ENCODE peak calls at places on chromosomes 6 and 20, in ten cellular contexts. Z is erythroblast, D is uterus, X is NB4, S is stomach, B is body of pancreas, O is heart left ventricle, F is suprapubic skin, L is A549, V is H1. A is an unnamed sample.

GRCh38 chr6:87430499-87430898 is 22.7 kb downstream of the CFAP206 start:
- DNase-seq in S (no peak), Z (no peak), L (no peak), F (no peak), X (no peak), O (no peak), B (no peak), D (no peak), V (no peak), A (no peak)

GRCh38 chr6:43913388-43914271 is 143.6 kb downstream of the VEGFA start:
- DNase-seq in S (peak), D (no peak), B (peak), F (no peak), L (no peak), V (no peak), Z (no peak), O (no peak), X (no peak), A (no peak)

GRCh38 chr20:7226156-7226555 is 458.7 kb downstream of the BMP2 start:
- DNase-seq in B (no peak), Z (no peak), D (no peak), S (no peak), L (no peak), O (no peak), X (no peak), V (no peak), F (no peak), A (no peak)

GRCh38 chr6:160837146-160837545 is 135.1 kb downstream of the PLG start:
- DNase-seq in V (no peak), Z (no peak), B (no peak), D (no peak), F (no peak), X (no peak), S (no peak), L (no peak), O (no peak), A (no peak)

GRCh38 chr6:5677219-5678000 is 329.3 kb downstream of the NRN1 start:
- DNase-seq in L (no peak), D (no peak), Z (no peak), V (no peak), F (no peak), O (no peak), S (no peak), X (no peak), B (no peak), A (no peak)

GRCh38 chr20:53495357-53495756 is 98.3 kb downstream of the ZNF217 start:
- DNase-seq in L (no peak), O (no peak), S (no peak), X (no peak), D (no peak), Z (no peak), B (no peak), V (no peak), F (no peak), A (no peak)

GRCh38 chr6:125107896-125108295 is 45.7 kb upstream of the TPD52L1 start:
- DNase-seq in O (no peak), B (no peak), F (no peak), S (no peak), Z (no peak), X (no peak), V (no peak), D (no peak), L (no peak), A (no peak)

GRCh38 chr6:165218816-165219215 is 90.6 kb downstream of the C6orf118 start:
- DNase-seq in D (no peak), O (no peak), L (no peak), S (no peak), Z (no peak), X (no peak), V (no peak), B (no peak), F (no peak), A (no peak)

GRCh38 chr6:158521759-158522158 is 38.1 kb upstream of the TMEM181 start:
- DNase-seq in V (no peak), B (no peak), F (peak), S (no peak), D (no peak), X (no peak), L (no peak), Z (no peak), O (no peak), A (no peak)

GRCh38 chr20:35306931-35307517 is 14.8 kb upstream of the FAM83C start:
- DNase-seq in D (no peak), B (peak), F (no peak), L (peak), S (peak), X (peak), V (no peak), O (no peak), Z (peak), A (no peak)

GRCh38 chr6:133286765-133287164 is 45.6 kb downstream of the EYA4 start:
- DNase-seq in V (no peak), L (no peak), O (no peak), D (no peak), F (no peak), B (no peak), X (peak), S (no peak), Z (no peak), A (no peak)

GRCh38 chr6:45000833-45001232 is 327.3 kb upstream of the RUNX2 start:
- DNase-seq in S (no peak), V (no peak), B (no peak), O (no peak), L (no peak), Z (no peak), X (no peak), D (no peak), F (no peak), A (no peak)

GRCh38 chr6:83884523-83884922 is 25.0 kb downstream of the CYB5R4 start:
- DNase-seq in V (no peak), L (peak), X (peak), O (no peak), S (no peak), F (no peak), D (no peak), Z (peak), B (no peak), A (peak)

GRCh38 chr20:3805594-3806264 is 9.6 kb downstream of the CDC25B start:
- DNase-seq in X (peak), L (no peak), S (no peak), O (no peak), B (no peak), D (no peak), V (no peak), F (no peak), Z (peak), A (no peak)

GRCh38 chr20:3808544-3808943 is 11.8 kb upstream of the AP5S1 start:
- DNase-seq in Z (no peak), X (no peak), F (no peak), B (no peak), V (no peak), O (no peak), S (no peak), L (no peak), D (no peak), A (no peak)

GRCh38 chr20:3811421-3812258 is 8.7 kb upstream of the AP5S1 start:
- DNase-seq in F (peak), O (peak), L (peak), X (peak), B (peak), D (peak), S (peak), Z (peak), V (no peak), A (peak)

GRCh38 chr20:3804781-3805180 is 8.7 kb downstream of the CDC25B start:
- DNase-seq in L (no peak), S (no peak), F (no peak), O (no peak), Z (no peak), X (no peak), V (no peak), B (no peak), D (no peak), A (no peak)

GRCh38 chr20:3808141-3808479 is 12.0 kb downstream of the CDC25B start:
- DNase-seq in V (no peak), Z (no peak), O (peak), X (no peak), B (peak), S (peak), F (no peak), L (peak), D (peak), A (peak)
- TF ChIP-seq POLR2A in V (no peak), Z (no peak), O (no peak), X (no peak), B (peak), S (no peak), F (peak), L (no peak), D (peak), A (peak)

DNA sequence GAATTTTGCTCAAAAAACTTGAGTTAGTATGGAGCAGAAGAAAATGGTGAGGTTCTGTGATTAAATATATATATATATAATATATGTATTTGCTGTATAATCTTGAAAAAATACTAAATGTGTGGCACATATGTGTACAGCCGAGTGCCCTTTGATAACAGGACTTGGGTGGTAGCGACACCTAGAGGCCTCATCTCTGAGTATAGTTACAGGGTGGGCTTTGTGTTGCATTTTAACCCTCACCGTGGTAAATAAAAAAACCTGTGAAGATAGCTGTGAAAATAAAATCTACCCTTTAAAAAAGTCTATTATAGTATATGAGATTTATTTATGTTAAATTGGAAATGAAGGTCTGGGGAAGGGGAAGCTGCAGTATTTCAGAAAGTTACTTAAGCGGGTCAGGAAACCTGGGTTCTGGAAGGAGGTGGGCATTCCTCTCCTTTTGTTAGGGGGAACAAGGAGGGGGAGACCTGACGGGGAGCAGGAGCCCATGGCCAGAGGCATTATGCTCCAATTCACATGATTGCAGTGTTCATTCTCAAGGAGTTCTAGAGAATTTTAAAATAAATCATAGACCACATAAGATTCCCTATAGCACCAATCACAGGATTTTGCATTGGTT is 82.7 kb downstream of the SH3BGRL2 start:
- DNase-seq in B (peak), L (peak), S (peak), F (no peak), Z (peak), D (peak), V (no peak), O (peak), X (peak), A (no peak)
- TF ChIP-seq POLR2A in B (no peak), L (no peak), S (no peak), F (no peak), Z (no peak), D (no peak), V (no peak), O (no peak), X (no peak), A (no peak)

GRCh38 chr6:32178547-32179440 is 589 bp downstream of the RNF5 start:
- DNase-seq in S (no peak), Z (no peak), F (no peak), D (no peak), V (no peak), B (no peak), L (no peak), X (no peak), O (no peak), A (no peak)
- TF ChIP-seq POLR2A in S (no peak), Z (no peak), F (no peak), D (no peak), V (no peak), B (no peak), L (no peak), X (no peak), O (no peak), A (no peak)

GRCh38 chr6:20401403-20402180 is at the start of gene E2F3:
- DNase-seq in D (peak), L (peak), Z (peak), O (peak), F (peak), X (peak), V (peak), S (peak), B (peak), A (peak)
- TF ChIP-seq POLR2A in D (peak), L (peak), Z (peak), O (no peak), F (no peak), X (peak), V (peak), S (no peak), B (peak), A (peak)

GRCh38 chr6:167422934-167423333 is 98.0 kb downstream of the TTLL2 start:
- DNase-seq in X (no peak), B (no peak), Z (no peak), O (no peak), D (no peak), S (no peak), V (no peak), L (no peak), F (no peak), A (no peak)

GRCh38 chr6:167424060-167424673 is 99.3 kb downstream of the TTLL2 start:
- DNase-seq in S (peak), L (no peak), F (no peak), Z (no peak), B (no peak), X (no peak), D (no peak), V (no peak), O (no peak), A (no peak)

GRCh38 chr6:167424700-167425099 is 99.8 kb downstream of the TTLL2 start:
- DNase-seq in L (no peak), S (no peak), D (no peak), Z (no peak), F (no peak), V (no peak), O (no peak), X (no peak), B (no peak), A (no peak)

GRCh38 chr6:167420177-167420576 is 95.3 kb downstream of the TTLL2 start:
- DNase-seq in Z (no peak), B (no peak), F (no peak), X (no peak), V (no peak), L (no peak), O (no peak), S (no peak), D (no peak), A (no peak)

GRCh38 chr6:167420858-167421766 is 96.2 kb downstream of the TTLL2 start:
- DNase-seq in O (no peak), S (peak), B (peak), X (no peak), V (no peak), Z (no peak), F (no peak), D (no peak), L (peak), A (no peak)
- TF ChIP-seq POLR2A in O (no peak), S (no peak), B (no peak), X (no peak), V (no peak), Z (no peak), F (no peak), D (no peak), L (no peak), A (no peak)

GRCh38 chr20:60057866-60058807 is 99.9 kb downstream of the CDH26 start:
- DNase-seq in F (no peak), B (no peak), O (peak), L (no peak), D (no peak), S (no peak), V (no peak), X (peak), Z (peak), A (no peak)
- TF ChIP-seq POLR2A in F (no peak), B (no peak), O (no peak), L (no peak), D (no peak), S (no peak), V (no peak), X (peak), Z (peak), A (no peak)

A was measured in H54.